ENCODE peak calls at places on chromosomes 11 and 22, in five cellular contexts. V is K562, S is H1, W is HepG2, I is GM12878. R is an unnamed sample.

GRCh38 chr11:14144905-14145304 is 182.4 kb downstream of the SPON1 start:
- DNase-seq in V (no peak), S (no peak), W (no peak), I (no peak), R (no peak)

GRCh38 chr22:46699091-46699490 is 39.0 kb downstream of the CERK start:
- DNase-seq in V (no peak), S (no peak), W (no peak), I (no peak), R (no peak)

GRCh38 chr11:57779275-57779674 is 17.7 kb downstream of the CTNND1 start:
- DNase-seq in V (no peak), S (no peak), W (peak), I (no peak), R (peak)

GRCh38 chr11:62552931-62553838 is 6.6 kb upstream of the AHNAK start:
- DNase-seq in V (peak), S (peak), W (no peak), I (no peak), R (peak)

GRCh38 chr11:4134844-4135243 is 40.2 kb downstream of the RRM1 start:
- DNase-seq in V (no peak), S (no peak), W (peak), I (no peak), R (no peak)

GRCh38 chr11:95512177-95512576 is 277.4 kb downstream of the FAM76B start:
- DNase-seq in V (no peak), S (no peak), W (no peak), I (no peak), R (no peak)

GRCh38 chr11:116504541-116505149 is 268.1 kb downstream of the BUD13 start:
- DNase-seq in V (no peak), S (peak), W (no peak), I (no peak), R (no peak)

GRCh38 chr11:128407962-128408361 is 179.4 kb downstream of the ETS1 start:
- DNase-seq in V (no peak), S (no peak), W (no peak), I (no peak), R (no peak)

GRCh38 chr11:114017723-114018122 is 41.8 kb upstream of the ZBTB16 start:
- DNase-seq in V (no peak), S (no peak), W (no peak), I (no peak), R (no peak)

GRCh38 chr11:46977940-46978595 is 41.5 kb downstream of the CSTPP1 start:
- DNase-seq in V (no peak), S (no peak), W (peak), I (no peak), R (no peak)

GRCh38 chr22:29330753-29331152 is 15.3 kb upstream of the RASL10A start:
- DNase-seq in V (no peak), S (no peak), W (no peak), I (no peak), R (no peak)

GRCh38 chr11:7020183-7020917 is at the start of the genes NLRP14 and ZNF214:
- DNase-seq in V (peak), S (peak), W (peak), I (no peak), R (peak)

GRCh38 chr11:36098046-36098445 is 154.2 kb downstream of the LDLRAD3 start:
- DNase-seq in V (no peak), S (no peak), W (no peak), I (no peak), R (no peak)

GRCh38 chr22:35314161-35314942 is 14.7 kb downstream of the TOM1 start:
- DNase-seq in V (no peak), S (no peak), W (no peak), I (no peak), R (no peak)

GRCh38 chr11:121967131-121967689 is 148.8 kb downstream of the BLID start:
- DNase-seq in V (no peak), S (no peak), W (no peak), I (no peak), R (no peak)

GRCh38 chr11:125343732-125344131 is 152.3 kb downstream of the FEZ1 start:
- DNase-seq in V (no peak), S (no peak), W (no peak), I (no peak), R (no peak)

GRCh38 chr22:48368975-48369525 is 1458.6 kb downstream of the BRD1 start:
- DNase-seq in V (no peak), S (peak), W (no peak), I (no peak), R (no peak)

GRCh38 chr22:17266261-17266971 is 47.2 kb upstream of the ADA2 start:
- DNase-seq in V (no peak), S (peak), W (no peak), I (no peak), R (peak)

GRCh38 chr22:31977939-31978338 is 33.6 kb downstream of the YWHAH start:
- DNase-seq in V (no peak), S (no peak), W (no peak), I (no peak), R (no peak)

GRCh38 chr11:64124147-64124546 is 41.8 kb downstream of the MACROD1 start:
- DNase-seq in V (no peak), S (no peak), W (no peak), I (no peak), R (no peak)

GRCh38 chr11:18352581-18352980 is 30.2 kb downstream of the GTF2H1 start:
- DNase-seq in V (no peak), S (no peak), W (no peak), I (no peak), R (no peak)

GRCh38 chr11:33564856-33565453 is 135.7 kb downstream of the C11orf91 start:
- DNase-seq in V (no peak), S (no peak), W (no peak), I (no peak), R (no peak)

GRCh38 chr11:68002943-68003845 is 703 bp downstream of the UNC93B1 start:
- DNase-seq in V (peak), S (peak), W (no peak), I (no peak), R (peak)

GRCh38 chr11:57460756-57461749 is 725 bp downstream of the RTN4RL2 start:
- DNase-seq in V (no peak), S (peak), W (no peak), I (no peak), R (peak)

GRCh38 chr22:37421468-37421877 is 5.8 kb downstream of the ELFN2 start:
- DNase-seq in V (no peak), S (no peak), W (no peak), I (no peak), R (no peak)

GRCh38 chr22:23193420-23193819 is 13.1 kb downstream of the BCR start:
- DNase-seq in V (no peak), S (no peak), W (no peak), I (no peak), R (no peak)

GRCh38 chr22:23190526-23190925 is 10.2 kb downstream of the BCR start:
- DNase-seq in V (no peak), S (no peak), W (no peak), I (no peak), R (no peak)

GRCh38 chr22:23193882-23194281 is 13.6 kb downstream of the BCR start:
- DNase-seq in V (no peak), S (no peak), W (no peak), I (no peak), R (no peak)

GRCh38 chr22:23192558-23192957 is 12.2 kb downstream of the BCR start:
- DNase-seq in V (no peak), S (no peak), W (no peak), I (no peak), R (no peak)

GRCh38 chr22:23192133-23192532 is 11.8 kb downstream of the BCR start:
- DNase-seq in V (no peak), S (no peak), W (no peak), I (no peak), R (no peak)
- TF ChIP-seq ATF2 in V (no peak), S (no peak), W (no peak), I (no peak), R (no peak)

GRCh38 chr22:26394787-26395186 is 34.3 kb upstream of the ASPHD2 start:
- DNase-seq in V (no peak), S (no peak), W (no peak), I (no peak), R (no peak)
- TF ChIP-seq ATF2 in V (no peak), S (no peak), W (no peak), I (no peak), R (no peak)

DNA sequence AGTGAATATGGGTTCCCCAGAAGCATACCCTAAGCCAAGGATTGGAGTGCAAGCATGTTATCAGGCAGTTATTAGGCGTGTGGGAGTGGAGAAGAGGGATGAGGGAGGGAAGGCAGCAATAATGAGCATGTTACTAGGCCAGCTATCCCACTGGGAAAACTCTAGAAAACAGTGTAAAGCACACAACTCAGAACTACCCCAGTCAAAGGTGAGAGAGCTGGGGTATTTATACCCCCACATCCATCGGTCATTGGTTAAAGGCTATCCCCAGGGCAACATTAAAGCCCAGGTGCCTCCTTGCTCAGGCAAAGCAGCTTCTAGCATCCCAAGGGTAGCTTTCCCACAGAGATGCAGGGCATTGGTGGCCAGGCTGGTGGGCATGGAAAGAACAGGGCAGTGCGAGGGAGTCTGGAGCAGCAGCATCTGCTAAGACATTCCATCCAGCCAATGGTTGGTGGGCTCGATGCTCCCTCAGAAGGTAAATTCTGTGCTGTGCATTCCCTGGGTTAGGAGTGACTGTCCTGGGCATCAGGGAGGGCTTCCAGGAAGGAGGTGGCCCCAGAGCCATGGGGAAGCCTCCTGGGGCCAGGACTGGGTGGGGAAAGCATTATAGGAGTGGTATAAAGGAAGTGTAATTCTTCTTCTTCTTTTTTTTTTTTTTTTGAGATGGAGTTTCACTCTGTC is 21.1 kb upstream of the LRRC10B start:
- DNase-seq in V (no peak), S (no peak), W (no peak), I (no peak), R (no peak)
- TF ChIP-seq ATF2 in V (no peak), S (no peak), W (no peak), I (no peak), R (no peak)

DNA sequence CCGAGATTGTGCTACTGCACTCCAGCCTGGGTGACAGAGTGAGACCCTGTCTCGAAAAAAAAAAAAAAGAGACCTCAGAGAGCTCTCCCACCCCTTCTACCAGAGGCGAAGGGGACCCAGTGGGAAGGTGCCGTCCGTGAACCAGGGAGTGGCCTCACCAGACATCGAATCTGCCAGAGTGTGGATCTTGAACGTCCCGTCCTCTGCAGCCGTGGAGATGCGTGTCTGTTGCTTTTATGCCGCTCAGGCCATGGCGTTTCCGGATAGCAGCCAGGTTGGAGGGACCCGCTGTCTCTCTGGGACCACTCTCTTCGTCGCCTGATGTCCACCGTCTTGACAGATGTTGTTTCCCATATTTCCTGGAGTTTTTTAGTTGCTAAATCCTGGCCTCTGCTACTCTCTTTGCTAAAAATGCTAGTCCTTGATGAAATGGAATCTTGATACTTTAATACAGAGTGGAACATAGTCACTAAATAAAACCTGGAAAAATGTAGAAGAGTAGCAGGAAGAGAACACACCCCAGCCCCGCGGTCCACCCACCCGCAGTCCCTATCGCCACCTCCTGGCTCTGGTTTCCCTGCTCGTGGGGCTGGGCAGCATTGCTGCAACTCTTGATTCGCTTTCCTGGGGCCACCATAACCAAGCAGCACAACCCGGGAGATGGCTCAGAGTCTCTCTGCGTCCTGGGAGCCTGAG is 12.0 kb upstream of the MUC6 start:
- DNase-seq in V (no peak), S (no peak), W (no peak), I (no peak), R (peak)
- TF ChIP-seq ATF2 in V (no peak), S (no peak), W (no peak), I (no peak), R (no peak)